ENCODE peak calls at places on chromosome 14, in ten cellular contexts. P is right lobe of liver, T is HCT116, B is transverse colon, A is ovary, C is pancreas, Z is PC-3, I is heart left ventricle, Y is breast epithelium, V is uterus. N is an unnamed sample.

GRCh38 chr14:56666716-56667115 is 87.1 kb downstream of the TMEM260 start:
- DNase-seq in P (no peak), T (no peak), B (no peak), A (no peak), C (no peak), Z (peak; percentile 82), I (no peak), Y (no peak), V (no peak), N (no peak)

GRCh38 chr14:55121146-55121545 is 7.9 kb upstream of the LGALS3 start:
- DNase-seq in P (no peak), T (no peak), B (peak; percentile 69), A (no peak), C (no peak), Z (no peak), I (no peak), Y (no peak), V (no peak), N (no peak)

GRCh38 chr14:98622208-98623051 is 649.6 kb downstream of the BCL11B start:
- DNase-seq in P (no peak), T (no peak), B (no peak), A (no peak), C (no peak), Z (peak; percentile 28), I (no peak), Y (no peak), V (no peak), N (no peak)

GRCh38 chr14:96914729-96915128 is 117.5 kb downstream of the VRK1 start:
- DNase-seq in P (no peak), T (no peak), B (no peak), A (no peak), C (no peak), Z (no peak), I (no peak), Y (no peak), V (no peak), N (no peak)

GRCh38 chr14:23443411-23443812 is 8.0 kb upstream of the MYH7 start:
- DNase-seq in P (no peak), T (no peak), B (no peak), A (no peak), C (no peak), Z (no peak), I (peak; percentile 85), Y (no peak), V (no peak), N (no peak)

GRCh38 chr14:65297744-65298143 is 114.8 kb upstream of the FUT8 start:
- DNase-seq in P (no peak), T (no peak), B (peak; percentile 37), A (no peak), C (peak; percentile 91), Z (peak; percentile 64), I (no peak), Y (no peak), V (no peak), N (no peak)

GRCh38 chr14:75522224-75522764 is at the start of gene BATF:
- DNase-seq in P (peak; percentile 59), T (no peak), B (peak; percentile 53), A (no peak), C (no peak), Z (no peak), I (no peak), Y (no peak), V (no peak), N (no peak)

GRCh38 chr14:72512925-72513324 is 381.0 kb downstream of the DPF3 start:
- DNase-seq in P (no peak), T (no peak), B (no peak), A (no peak), C (no peak), Z (no peak), I (no peak), Y (no peak), V (no peak), N (no peak)

GRCh38 chr14:79732911-79733310 is 478.4 kb downstream of the DIO2 start:
- DNase-seq in P (no peak), T (no peak), B (no peak), A (no peak), C (no peak), Z (no peak), I (no peak), Y (no peak), V (no peak), N (no peak)

GRCh38 chr14:90624228-90624627 is 192.0 kb downstream of the TTC7B start:
- DNase-seq in P (no peak), T (peak; percentile 42), B (no peak), A (no peak), C (no peak), Z (peak; percentile 82), I (peak; percentile 76), Y (no peak), V (no peak), N (no peak)

GRCh38 chr14:38839743-38840375 is 263.2 kb downstream of the SEC23A start:
- DNase-seq in P (no peak), T (no peak), B (no peak), A (no peak), C (no peak), Z (peak; percentile 21), I (no peak), Y (no peak), V (no peak), N (peak; percentile 29)

GRCh38 chr14:71468701-71469100 is 463.5 kb upstream of the RGS6 start:
- DNase-seq in P (no peak), T (no peak), B (no peak), A (no peak), C (no peak), Z (no peak), I (no peak), Y (no peak), V (no peak), N (no peak)

GRCh38 chr14:63091394-63091996 is 46.2 kb upstream of the KCNH5 start:
- DNase-seq in P (no peak), T (no peak), B (no peak), A (no peak), C (no peak), Z (no peak), I (no peak), Y (no peak), V (no peak), N (no peak)

GRCh38 chr14:31932675-31933074 is 144.4 kb upstream of the ARHGAP5 start:
- DNase-seq in P (no peak), T (no peak), B (no peak), A (no peak), C (no peak), Z (no peak), I (no peak), Y (no peak), V (no peak), N (no peak)

GRCh38 chr14:54650331-54651017 is 83.5 kb downstream of the SAMD4A start:
- DNase-seq in P (no peak), T (no peak), B (peak; percentile 34), A (no peak), C (no peak), Z (peak; percentile 82), I (no peak), Y (peak; percentile 48), V (peak; percentile 58), N (no peak)

GRCh38 chr14:64671591-64671990 is 32.6 kb upstream of the PLEKHG3 start:
- DNase-seq in P (no peak), T (peak; percentile 60), B (no peak), A (no peak), C (no peak), Z (peak; percentile 78), I (no peak), Y (no peak), V (no peak), N (no peak)

GRCh38 chr14:80678436-80678835 is 263.1 kb downstream of the CEP128 start:
- DNase-seq in P (no peak), T (no peak), B (no peak), A (no peak), C (no peak), Z (peak; percentile 32), I (no peak), Y (no peak), V (no peak), N (no peak)

GRCh38 chr14:79404874-79405273 is 806.4 kb downstream of the DIO2 start:
- DNase-seq in P (no peak), T (no peak), B (no peak), A (no peak), C (no peak), Z (no peak), I (no peak), Y (no peak), V (no peak), N (no peak)

GRCh38 chr14:101022916-101023435 is 119.5 kb upstream of the RTL1 start:
- DNase-seq in P (peak; percentile 17), T (no peak), B (no peak), A (peak; percentile 6), C (no peak), Z (no peak), I (no peak), Y (no peak), V (peak; percentile 8), N (peak; percentile 2)

GRCh38 chr14:66281036-66281776 is 205.0 kb upstream of the CCDC196 start:
- DNase-seq in P (no peak), T (no peak), B (no peak), A (peak; percentile 47), C (no peak), Z (no peak), I (no peak), Y (no peak), V (peak; percentile 85), N (no peak)

GRCh38 chr14:80434574-80435321 is 223.4 kb upstream of the DIO2 start:
- DNase-seq in P (peak; percentile 37), T (peak; percentile 1), B (no peak), A (no peak), C (peak; percentile 15), Z (peak; percentile 91), I (no peak), Y (no peak), V (no peak), N (no peak)

GRCh38 chr14:50688875-50689274 is 20.8 kb upstream of the SAV1 start:
- DNase-seq in P (no peak), T (no peak), B (no peak), A (no peak), C (no peak), Z (no peak), I (no peak), Y (no peak), V (no peak), N (no peak)
- TF ChIP-seq CTCF in P (peak; percentile 8), T (no peak), B (no peak), A (no peak), C (no peak), Z (no peak), I (no peak), Y (no peak), V (no peak), N (no peak)

GRCh38 chr14:59871166-59871495 is 555 bp upstream of the RTN1 start:
- DNase-seq in P (no peak), T (no peak), B (no peak), A (no peak), C (no peak), Z (no peak), I (no peak), Y (no peak), V (no peak), N (no peak)
- H3K27me3 ChIP-seq in P (no peaks in the 10 kb centered on the region), T (peaks cover 7% of the 10 kb centered on the region), B (peaks cover 88% of the 10 kb centered on the region), A (no peaks in the 10 kb centered on the region), C (no peaks in the 10 kb centered on the region), Z (peaks cover 84% of the 10 kb centered on the region), I (peaks cover 33% of the 10 kb centered on the region), Y (peaks cover 10% of the 10 kb centered on the region), V (peaks cover 4% of the 10 kb centered on the region), N (peaks cover 49% of the 10 kb centered on the region)

GRCh38 chr14:68784298-68784910 is 8.5 kb downstream of the ZFP36L1 start:
- DNase-seq in P (peak; percentile 91), T (no peak), B (peak; percentile 87), A (peak; percentile 52), C (peak; percentile 98), Z (peak; percentile 50), I (peak; percentile 30), Y (peak; percentile 20), V (peak; percentile 50), N (no peak)
- H3K4me3 ChIP-seq in P (no peak overlapping the region), T (no peak overlapping the region), B (no peak overlapping the region), A (no peak overlapping the region), C (no peak overlapping the region), Z (no peak overlapping the region), I (no peak overlapping the region), Y (no peak overlapping the region), V (no peak overlapping the region), N (no peak overlapping the region)

GRCh38 chr14:50792634-50793068 is 38.3 kb downstream of the NIN start:
- DNase-seq in P (no peak), T (no peak), B (no peak), A (no peak), C (no peak), Z (no peak), I (peak; percentile 45), Y (no peak), V (no peak), N (no peak)
- TF ChIP-seq CTCF in P (no peak), T (no peak), B (no peak), A (no peak), C (no peak), Z (no peak), I (no peak), Y (no peak), V (no peak), N (no peak)